ENCODE peak calls at places on chromosomes 3 and 15, in eight cellular contexts. D is HFFc6; F is anterior cingulate cortex; N is cardiac muscle cell; B is neuronal stem cell; Z is heart left ventricle; Y is central memory CD4-positive, alpha-beta T cell; X is H54. E is an unnamed sample.

GRCh38 chr3:98188553-98188952 is 22.1 kb downstream of the OR5H15 start:
- DNase-seq in D (no peak), F (no peak), N (peak), B (no peak), Z (no peak), Y (peak), X (no peak), E (no peak)

GRCh38 chr3:150388468-150389418 is 19.4 kb upstream of the TSC22D2 start:
- DNase-seq in D (peak), F (no peak), N (no peak), B (no peak), Z (no peak), Y (no peak), X (no peak), E (no peak)

GRCh38 chr3:197002701-197003454 is 26.7 kb downstream of the MELTF start:
- DNase-seq in D (peak), F (peak), N (peak), B (peak), Z (peak), Y (peak), X (peak), E (peak)

GRCh38 chr3:2211568-2211967 is 112.9 kb downstream of the CNTN4 start:
- DNase-seq in D (no peak), F (no peak), N (no peak), B (no peak), Z (no peak), Y (no peak), X (no peak), E (no peak)

GRCh38 chr3:186453531-186453930 is 90.6 kb downstream of the CRYGS start:
- DNase-seq in D (no peak), F (no peak), N (no peak), B (no peak), Z (no peak), Y (no peak), X (no peak), E (no peak)

GRCh38 chr3:134186391-134186790 is 64.3 kb downstream of the RYK start:
- DNase-seq in D (no peak), F (no peak), N (no peak), B (no peak), Z (no peak), Y (no peak), X (no peak), E (no peak)

GRCh38 chr3:7272203-7272602 is 411.3 kb downstream of the GRM7 start:
- DNase-seq in D (no peak), F (no peak), N (no peak), B (no peak), Z (no peak), Y (no peak), X (no peak), E (no peak)

GRCh38 chr3:129597087-129597791 is 9.2 kb downstream of the PLXND1 start:
- DNase-seq in D (no peak), F (no peak), N (no peak), B (no peak), Z (peak), Y (no peak), X (peak), E (peak)

GRCh38 chr3:30614943-30615342 is 8.5 kb downstream of the TGFBR2 start:
- DNase-seq in D (no peak), F (no peak), N (no peak), B (no peak), Z (no peak), Y (no peak), X (no peak), E (no peak)

GRCh38 chr15:101193781-101194180 is 58.1 kb downstream of the CHSY1 start:
- DNase-seq in D (no peak), F (no peak), N (no peak), B (no peak), Z (no peak), Y (no peak), X (no peak), E (no peak)

GRCh38 chr3:159895430-159895829 is 93.2 kb upstream of the IL12A start:
- DNase-seq in D (no peak), F (no peak), N (no peak), B (no peak), Z (no peak), Y (no peak), X (no peak), E (no peak)

GRCh38 chr15:91263632-91264477 is 163.8 kb downstream of the SV2B start:
- DNase-seq in D (peak), F (no peak), N (no peak), B (no peak), Z (peak), Y (no peak), X (no peak), E (peak)

GRCh38 chr15:74630284-74631086 is 14.8 kb downstream of the CLK3 start:
- DNase-seq in D (no peak), F (no peak), N (no peak), B (no peak), Z (no peak), Y (no peak), X (no peak), E (no peak)

GRCh38 chr3:32306072-32306471 is 67.6 kb downstream of the CMTM8 start:
- DNase-seq in D (no peak), F (no peak), N (no peak), B (no peak), Z (no peak), Y (no peak), X (no peak), E (no peak)

GRCh38 chr3:147400111-147400510 is 6.2 kb downstream of the ZIC4 start:
- DNase-seq in D (no peak), F (no peak), N (no peak), B (no peak), Z (no peak), Y (no peak), X (no peak), E (no peak)

GRCh38 chr15:94584833-94585244 is 353.5 kb downstream of the MCTP2 start:
- DNase-seq in D (no peak), F (no peak), N (no peak), B (no peak), Z (no peak), Y (peak), X (no peak), E (no peak)

GRCh38 chr3:71112576-71112975 is 471.0 kb downstream of the FOXP1 start:
- DNase-seq in D (no peak), F (no peak), N (no peak), B (no peak), Z (no peak), Y (no peak), X (no peak), E (no peak)

GRCh38 chr15:93212578-93212977 is 123.6 kb upstream of the RGMA start:
- DNase-seq in D (no peak), F (no peak), N (no peak), B (no peak), Z (no peak), Y (no peak), X (no peak), E (no peak)

GRCh38 chr3:29827756-29828155 is 546.9 kb downstream of the RBMS3 start:
- DNase-seq in D (peak), F (no peak), N (no peak), B (no peak), Z (no peak), Y (no peak), X (no peak), E (no peak)

GRCh38 chr3:180018588-180018987 is 18.1 kb downstream of the PEX5L start:
- DNase-seq in D (no peak), F (no peak), N (peak), B (no peak), Z (no peak), Y (no peak), X (no peak), E (no peak)

GRCh38 chr3:135366816-135367215 is 571.8 kb downstream of the EPHB1 start:
- DNase-seq in D (no peak), F (no peak), N (no peak), B (no peak), Z (no peak), Y (no peak), X (no peak), E (no peak)

GRCh38 chr3:190552969-190553759 is 39.3 kb downstream of the IL1RAP start:
- DNase-seq in D (no peak), F (no peak), N (no peak), B (no peak), Z (no peak), Y (no peak), X (no peak), E (no peak)

GRCh38 chr3:113173102-113173501 is 38.3 kb upstream of the BOC start:
- DNase-seq in D (no peak), F (no peak), N (no peak), B (no peak), Z (no peak), Y (no peak), X (no peak), E (no peak)

GRCh38 chr15:73594109-73594508 is 39.1 kb downstream of the NPTN start:
- DNase-seq in D (no peak), F (no peak), N (no peak), B (no peak), Z (no peak), Y (no peak), X (no peak), E (no peak)

GRCh38 chr15:78234515-78235040 is at the start of gene ACSBG1:
- DNase-seq in D (no peak), F (no peak), N (no peak), B (no peak), Z (no peak), Y (no peak), X (no peak), E (no peak)

GRCh38 chr3:55724851-55725250 is 237.7 kb upstream of the WNT5A start:
- DNase-seq in D (no peak), F (no peak), N (no peak), B (no peak), Z (no peak), Y (no peak), X (no peak), E (no peak)

GRCh38 chr3:31908391-31909097 is 72.5 kb downstream of the OSBPL10 start:
- DNase-seq in D (peak), F (no peak), N (no peak), B (no peak), Z (no peak), Y (no peak), X (no peak), E (no peak)

E was measured in SJSA1.